ENCODE peak calls at places on chromosome 14, in seven cellular contexts. Q is heart left ventricle, O is spleen, H is astrocyte of the spinal cord, F is fibroblast of lung, L is neural progenitor cell, U is colonic mucosa. J is an unnamed sample.

GRCh38 chr14:55416866-55417265 is 5.2 kb upstream of the ATG14 start:
- DNase-seq in L (peak; percentile 66), O (no peak), U (no peak), Q (no peak), F (no peak), H (no peak), J (no peak)

GRCh38 chr14:24080142-24080530 is 8.8 kb downstream of the CPNE6 start:
- DNase-seq in O (no peak), F (no peak), L (peak; percentile 11), Q (no peak), H (no peak), U (no peak), J (no peak)

GRCh38 chr14:101761881-101762529 is 496 bp downstream of the PPP2R5C start:
- DNase-seq in O (peak; percentile 90), F (peak; percentile 2), Q (peak; percentile 48), U (peak; percentile 66), H (no peak), L (peak; percentile 39), J (no peak)

GRCh38 chr14:104868811-104869572 is 3.9 kb downstream of the CEP170B start:
- DNase-seq in Q (no peak), F (no peak), H (no peak), O (peak; percentile 71), U (no peak), L (no peak), J (no peak)

GRCh38 chr14:55160989-55161388 is 30.4 kb downstream of the DLGAP5 start:
- DNase-seq in L (no peak), O (no peak), H (peak; percentile 64), U (no peak), Q (no peak), F (peak; percentile 42), J (peak; percentile 39)

GRCh38 chr14:90656986-90657385 is 159.2 kb downstream of the TTC7B start:
- DNase-seq in L (no peak), Q (no peak), O (no peak), U (no peak), F (no peak), H (no peak), J (no peak)

GRCh38 chr14:89415139-89415538 is 1.9 kb downstream of the FOXN3 start:
- DNase-seq in F (no peak), L (no peak), U (no peak), O (no peak), H (no peak), Q (no peak), J (no peak)

GRCh38 chr14:59347915-59348314 is 117.3 kb downstream of the GPR135 start:
- DNase-seq in O (no peak), L (no peak), H (no peak), U (no peak), F (no peak), Q (no peak), J (no peak)

GRCh38 chr14:103530390-103530789 is 1.4 kb downstream of the TRMT61A start:
- DNase-seq in U (no peak), Q (no peak), L (peak; percentile 89), H (no peak), F (no peak), O (peak; percentile 76), J (no peak)

GRCh38 chr14:49995162-49995561 is 102.3 kb downstream of the ARF6 start:
- DNase-seq in Q (no peak), O (no peak), U (no peak), L (no peak), H (no peak), F (peak; percentile 45), J (no peak)

GRCh38 chr14:34981743-34982420 is 910 bp upstream of the SRP54 start:
- DNase-seq in O (peak; percentile 79), H (no peak), L (peak; percentile 64), Q (peak; percentile 21), F (peak; percentile 59), U (peak; percentile 50), J (peak; percentile 22)

GRCh38 chr14:51950007-51950406 is 39.3 kb upstream of the RTRAF start:
- DNase-seq in Q (no peak), F (no peak), O (no peak), H (no peak), U (no peak), L (no peak), J (no peak)

GRCh38 chr14:103558071-103558882 is 4.2 kb downstream of the BAG5 start:
- DNase-seq in U (peak; percentile 16), H (peak; percentile 70), L (no peak), F (peak; percentile 75), Q (no peak), O (no peak), J (peak; percentile 22)

GRCh38 chr14:33793711-33794110 is 157.2 kb downstream of the EGLN3 start:
- DNase-seq in F (no peak), O (no peak), Q (no peak), U (no peak), L (peak; percentile 17), H (no peak), J (no peak)

GRCh38 chr14:99757331-99758070 is 35.7 kb upstream of the EML1 start:
- DNase-seq in H (peak; percentile 95), L (no peak), O (no peak), U (no peak), Q (no peak), F (peak; percentile 99), J (peak; percentile 89)

GRCh38 chr14:89507926-89508460 is 91.0 kb upstream of the FOXN3 start:
- DNase-seq in O (peak; percentile 42), L (no peak), Q (no peak), H (peak; percentile 52), F (peak; percentile 56), U (no peak), J (no peak)

GRCh38 chr14:76767681-76768055 is 6.4 kb downstream of the VASH1 start:
- DNase-seq in F (no peak), U (no peak), O (peak; percentile 61), H (no peak), L (no peak), Q (no peak), J (no peak)
- H3K4me3 ChIP-seq in F (no peak overlapping the region), U (no peak overlapping the region), O (no peak overlapping the region), H (no peak overlapping the region), L (no peak overlapping the region), Q (no peak overlapping the region), J (no peak overlapping the region)

GRCh38 chr14:43896044-43896443 is 611.0 kb downstream of the FSCB start:
- DNase-seq in F (no peak), U (no peak), O (no peak), H (no peak), Q (no peak), L (no peak), J (no peak)

GRCh38 chr14:43894534-43894933 is 612.5 kb downstream of the FSCB start:
- DNase-seq in U (no peak), O (no peak), H (no peak), Q (no peak), F (no peak), L (peak; percentile 71), J (no peak)

GRCh38 chr14:43901950-43902349 is 605.1 kb downstream of the FSCB start:
- DNase-seq in L (no peak), O (no peak), H (no peak), F (no peak), U (no peak), Q (no peak), J (no peak)

GRCh38 chr14:43900173-43900655 is 606.9 kb downstream of the FSCB start:
- DNase-seq in H (no peak), Q (no peak), L (no peak), O (no peak), F (no peak), U (no peak), J (no peak)

GRCh38 chr14:43898709-43899108 is 608.4 kb downstream of the FSCB start:
- DNase-seq in Q (no peak), F (no peak), U (no peak), H (no peak), O (no peak), L (no peak), J (no peak)
- TF ChIP-seq CTCF in Q (no peak), F (no peak), U (no peak), H (no peak), O (no peak), L (peak; percentile 45), J (no peak)

DNA sequence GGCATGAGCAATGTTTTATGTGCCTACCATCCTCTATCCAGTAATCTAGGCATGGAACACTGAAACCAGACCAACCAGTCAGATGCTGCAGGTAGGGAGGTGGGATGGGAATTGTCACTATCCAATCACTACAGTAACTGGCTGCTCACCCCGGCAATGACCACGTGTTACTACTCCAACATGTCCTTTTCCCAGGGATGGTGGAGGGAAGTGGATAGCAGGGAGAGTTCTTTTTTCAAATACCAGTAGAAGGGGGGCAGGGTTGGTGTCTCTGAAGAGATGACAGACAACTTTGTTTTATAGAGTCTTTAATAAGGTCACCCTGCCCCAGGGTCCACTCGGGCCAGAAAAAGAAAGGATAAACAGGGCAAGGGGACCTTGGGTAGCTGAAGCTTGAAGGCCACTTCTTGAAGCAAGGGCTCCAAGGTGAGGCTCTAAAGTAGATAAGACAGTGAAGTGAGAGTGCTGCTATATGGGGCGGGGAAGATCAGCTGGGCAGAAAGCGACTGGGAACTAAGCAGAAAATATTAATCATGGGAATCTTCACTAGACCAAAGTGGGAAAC is 14.7 kb upstream of the CDH24 start:
- DNase-seq in U (peak; percentile 52), H (no peak), O (no peak), L (peak; percentile 49), Q (no peak), F (no peak), J (no peak)
- H3K4me3 ChIP-seq in U (no peak overlapping the region), H (no peak overlapping the region), O (peak overlapping the region; percentile 73), L (peak overlapping the region; percentile 92), Q (peak overlapping the region; percentile 70), F (peak overlapping the region; percentile 97), J (peak overlapping the region; percentile 98)

GRCh38 chr14:67473290-67474082 is 15.0 kb downstream of the TMEM229B start:
- DNase-seq in H (no peak), Q (no peak), O (no peak), F (no peak), U (no peak), L (no peak), J (no peak)
- TF ChIP-seq CTCF in H (no peak), Q (no peak), O (no peak), F (no peak), U (no peak), L (no peak), J (no peak)

GRCh38 chr14:85528080-85528881 is 1.7 kb upstream of the FLRT2 start:
- DNase-seq in Q (peak; percentile 34), H (peak; percentile 93), F (peak; percentile 89), L (peak; percentile 81), O (no peak), U (peak; percentile 19), J (peak; percentile 84)
- H3K4me3 ChIP-seq in Q (peak overlapping the region; percentile 71), H (peak overlapping the region; percentile 65), F (peak overlapping the region; percentile 81), L (peak overlapping the region; percentile 74), O (peak overlapping the region; percentile 73), U (peak overlapping the region; percentile 22), J (peak overlapping the region; percentile 73)

DNA sequence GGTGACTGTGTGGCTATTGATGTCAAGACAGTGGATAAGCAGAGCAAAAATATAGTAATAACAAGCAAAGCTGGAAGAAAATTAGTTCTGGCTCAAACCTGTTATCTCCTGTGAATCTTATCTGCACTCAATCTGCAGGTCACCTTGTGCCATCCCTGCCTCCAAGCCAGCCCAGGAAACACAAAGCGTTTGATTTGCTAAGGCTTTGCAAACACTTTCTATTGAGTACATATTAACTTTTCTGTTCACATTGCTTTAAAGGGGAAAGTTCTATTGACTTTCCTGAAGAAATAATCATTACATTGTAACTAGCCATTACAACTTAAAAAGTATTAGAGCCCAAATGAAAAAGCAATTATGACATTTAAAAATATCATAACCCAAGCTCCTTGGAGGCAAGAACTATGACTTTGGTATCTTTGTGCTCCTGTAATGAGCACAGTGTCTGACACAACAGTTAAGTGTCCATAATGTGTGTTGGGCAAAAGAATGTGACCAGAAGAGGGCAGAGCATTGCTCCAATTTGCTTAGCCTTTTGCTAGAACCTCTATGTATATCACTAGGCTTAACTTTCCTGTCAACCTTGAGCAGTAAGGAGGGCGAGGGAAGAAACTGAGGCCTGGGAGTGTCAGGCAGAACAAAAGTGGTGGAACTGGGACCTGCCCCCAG is 24.7 kb downstream of the SERPINA3 start:
- DNase-seq in L (peak; percentile 12), O (no peak), U (no peak), F (no peak), H (no peak), Q (no peak), J (no peak)
- TF ChIP-seq CTCF in L (peak; percentile 47), O (no peak), U (no peak), F (no peak), H (peak; percentile 30), Q (no peak), J (peak; percentile 7)